ENCODE peak calls at places on chromosomes 3 and 15, in four cellular contexts. One of them, this sample, is unnamed.

GRCh38 chr3:113405180-113405579 is 36.1 kb downstream of the CFAP44 start:
- DNase-seq in breast epithelium: no peak
- DNase-seq in ovary: no peak
- DNase-seq in heart left ventricle: no peak
- DNase-seq in this sample: no peak

GRCh38 chr15:40915679-40916078 is 13.5 kb upstream of the DLL4 start:
- DNase-seq in breast epithelium: no peak
- DNase-seq in ovary: no peak
- DNase-seq in heart left ventricle: no peak
- DNase-seq in this sample: no peak

GRCh38 chr3:2094941-2095340 is 3.7 kb upstream of the CNTN4 start:
- DNase-seq in breast epithelium: no peak
- DNase-seq in ovary: no peak
- DNase-seq in heart left ventricle: no peak
- DNase-seq in this sample: no peak

GRCh38 chr15:23035964-23036566 is 3.3 kb downstream of the TUBGCP5 start:
- DNase-seq in breast epithelium: no peak
- DNase-seq in ovary: no peak
- DNase-seq in heart left ventricle: no peak
- DNase-seq in this sample: peak; percentile 60

GRCh38 chr15:38824719-38825118 is 260.1 kb upstream of the RASGRP1 start:
- DNase-seq in breast epithelium: no peak
- DNase-seq in ovary: no peak
- DNase-seq in heart left ventricle: no peak
- DNase-seq in this sample: no peak

GRCh38 chr3:124883766-124884473 is 3.2 kb downstream of the ITGB5 start:
- DNase-seq in breast epithelium: no peak
- DNase-seq in ovary: no peak
- DNase-seq in heart left ventricle: no peak
- DNase-seq in this sample: no peak

GRCh38 chr3:179842061-179842460 is 189.2 kb downstream of the USP13 start:
- DNase-seq in breast epithelium: no peak
- DNase-seq in ovary: no peak
- DNase-seq in heart left ventricle: no peak
- DNase-seq in this sample: no peak

GRCh38 chr3:150773616-150774192 is 10.7 kb upstream of the SIAH2 start:
- DNase-seq in breast epithelium: peak; percentile 77
- DNase-seq in ovary: no peak
- DNase-seq in heart left ventricle: no peak
- DNase-seq in this sample: no peak

GRCh38 chr15:51401872-51402517 is 60.5 kb downstream of the GLDN start:
- DNase-seq in breast epithelium: no peak
- DNase-seq in ovary: no peak
- DNase-seq in heart left ventricle: peak; percentile 71
- DNase-seq in this sample: peak; percentile 45

GRCh38 chr3:21509706-21510105 is 241.3 kb downstream of the ZNF385D start:
- DNase-seq in breast epithelium: no peak
- DNase-seq in ovary: no peak
- DNase-seq in heart left ventricle: no peak
- DNase-seq in this sample: no peak

GRCh38 chr15:29765898-29766537 is 56.2 kb downstream of the TJP1 start:
- DNase-seq in breast epithelium: no peak
- DNase-seq in ovary: peak; percentile 36
- DNase-seq in heart left ventricle: no peak
- DNase-seq in this sample: no peak

GRCh38 chr15:29770796-29771195 is 51.5 kb downstream of the TJP1 start:
- DNase-seq in breast epithelium: no peak
- DNase-seq in ovary: no peak
- DNase-seq in heart left ventricle: no peak
- DNase-seq in this sample: no peak

GRCh38 chr15:29759596-29759995 is 62.7 kb downstream of the TJP1 start:
- DNase-seq in breast epithelium: no peak
- DNase-seq in ovary: no peak
- DNase-seq in heart left ventricle: no peak
- DNase-seq in this sample: no peak

GRCh38 chr15:29765234-29765841 is 56.9 kb downstream of the TJP1 start:
- DNase-seq in breast epithelium: no peak
- DNase-seq in ovary: no peak
- DNase-seq in heart left ventricle: no peak
- DNase-seq in this sample: no peak
- H3K36me3 ChIP-seq in breast epithelium: peaks cover 3% of the 10 kb centered on the region
- H3K36me3 ChIP-seq in ovary: no peaks in the 10 kb centered on the region
- H3K36me3 ChIP-seq in heart left ventricle: peaks cover 85% of the 10 kb centered on the region
- H3K36me3 ChIP-seq in this sample: peaks cover 10% of the 10 kb centered on the region

GRCh38 chr15:101276501-101277037 is 716 bp downstream of the SELENOS start:
- DNase-seq in breast epithelium: no peak
- DNase-seq in ovary: no peak
- DNase-seq in heart left ventricle: no peak
- DNase-seq in this sample: no peak

GRCh38 chr15:101277038-101277822 is at the start of gene SELENOS:
- DNase-seq in breast epithelium: peak; percentile 86
- DNase-seq in ovary: peak; percentile 95
- DNase-seq in heart left ventricle: peak; percentile 95
- DNase-seq in this sample: peak; percentile 92

GRCh38 chr15:101275018-101275417 is 2.3 kb downstream of the SELENOS start:
- DNase-seq in breast epithelium: no peak
- DNase-seq in ovary: no peak
- DNase-seq in heart left ventricle: no peak
- DNase-seq in this sample: no peak

GRCh38 chr15:101272584-101272983 is 4.7 kb downstream of the SELENOS start:
- DNase-seq in breast epithelium: no peak
- DNase-seq in ovary: no peak
- DNase-seq in heart left ventricle: no peak
- DNase-seq in this sample: no peak

DNA sequence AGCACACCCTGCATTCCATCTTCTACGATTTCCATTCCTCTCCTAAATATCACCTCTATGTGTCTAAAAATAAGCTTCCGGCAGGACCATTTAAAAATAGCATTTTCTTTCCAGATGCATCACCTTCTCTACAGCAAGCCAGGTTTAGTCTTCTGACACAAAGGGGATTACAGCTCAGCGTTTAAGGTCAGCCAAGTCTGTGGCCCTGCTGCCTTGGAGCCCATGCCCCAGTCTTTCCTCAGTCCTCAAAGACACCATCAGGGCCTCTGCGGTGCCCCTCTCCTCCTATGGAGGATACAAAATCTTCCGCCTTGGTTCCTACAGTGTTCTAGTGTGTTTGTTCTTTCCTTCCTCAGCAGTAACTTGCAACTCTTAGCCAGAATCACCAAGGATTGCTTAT is 3.8 kb downstream of the SELENOS start:
- DNase-seq in breast epithelium: no peak
- DNase-seq in ovary: no peak
- DNase-seq in heart left ventricle: no peak
- DNase-seq in this sample: no peak
- H3K36me3 ChIP-seq in breast epithelium: peaks cover 27% of the 10 kb centered on the region
- H3K36me3 ChIP-seq in ovary: no peaks in the 10 kb centered on the region
- H3K36me3 ChIP-seq in heart left ventricle: peaks cover 69% of the 10 kb centered on the region
- H3K36me3 ChIP-seq in this sample: peaks cover 40% of the 10 kb centered on the region

DNA sequence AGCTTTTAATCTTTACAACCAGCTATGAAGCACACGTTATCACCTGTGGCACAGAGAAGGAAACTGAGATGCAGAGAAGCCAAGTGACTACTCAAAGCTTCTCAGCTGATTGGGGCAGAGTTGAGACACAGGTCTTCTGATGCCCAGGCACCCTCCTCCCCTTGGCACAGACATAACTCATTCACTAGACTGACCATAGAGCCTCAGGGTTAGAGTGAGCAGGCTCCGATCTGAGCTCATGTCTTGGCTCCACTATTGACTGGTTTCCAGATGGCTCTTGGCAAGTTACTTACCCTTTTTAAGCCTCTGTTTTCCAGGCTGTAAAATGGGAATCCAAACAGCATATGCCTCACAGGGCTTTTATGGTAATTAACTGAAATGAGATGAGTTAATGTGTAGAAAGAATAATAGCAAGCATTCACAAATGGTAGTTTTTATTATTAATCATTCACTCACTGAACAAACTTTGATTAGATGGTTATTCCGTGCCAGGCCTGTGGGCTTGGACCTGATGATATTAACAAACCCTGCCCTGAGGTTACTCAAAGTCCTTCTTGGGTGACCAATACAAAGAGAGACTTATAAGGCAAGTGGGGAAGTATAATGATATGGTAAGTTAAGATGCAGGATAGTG is 184.3 kb downstream of the ANXA2 start:
- DNase-seq in breast epithelium: no peak
- DNase-seq in ovary: no peak
- DNase-seq in heart left ventricle: no peak
- DNase-seq in this sample: no peak
- H3K36me3 ChIP-seq in breast epithelium: no peaks in the 10 kb centered on the region
- H3K36me3 ChIP-seq in ovary: no peaks in the 10 kb centered on the region
- H3K36me3 ChIP-seq in heart left ventricle: no peaks in the 10 kb centered on the region
- H3K36me3 ChIP-seq in this sample: no peaks in the 10 kb centered on the region

GRCh38 chr3:119388577-119388976 is 74.8 kb downstream of the TMEM39A start:
- DNase-seq in breast epithelium: no peak
- DNase-seq in ovary: no peak
- DNase-seq in heart left ventricle: no peak
- DNase-seq in this sample: peak; percentile 20
- H3K36me3 ChIP-seq in breast epithelium: no peaks in the 10 kb centered on the region
- H3K36me3 ChIP-seq in ovary: no peaks in the 10 kb centered on the region
- H3K36me3 ChIP-seq in heart left ventricle: peaks cover 99% of the 10 kb centered on the region
- H3K36me3 ChIP-seq in this sample: no peaks in the 10 kb centered on the region

GRCh38 chr3:178174201-178174880 is 361.9 kb upstream of the KCNMB2 start:
- DNase-seq in breast epithelium: no peak
- DNase-seq in ovary: no peak
- DNase-seq in heart left ventricle: no peak
- DNase-seq in this sample: no peak

GRCh38 chr3:178170698-178171535 is 365.3 kb upstream of the KCNMB2 start:
- DNase-seq in breast epithelium: no peak
- DNase-seq in ovary: no peak
- DNase-seq in heart left ventricle: no peak
- DNase-seq in this sample: no peak

DNA sequence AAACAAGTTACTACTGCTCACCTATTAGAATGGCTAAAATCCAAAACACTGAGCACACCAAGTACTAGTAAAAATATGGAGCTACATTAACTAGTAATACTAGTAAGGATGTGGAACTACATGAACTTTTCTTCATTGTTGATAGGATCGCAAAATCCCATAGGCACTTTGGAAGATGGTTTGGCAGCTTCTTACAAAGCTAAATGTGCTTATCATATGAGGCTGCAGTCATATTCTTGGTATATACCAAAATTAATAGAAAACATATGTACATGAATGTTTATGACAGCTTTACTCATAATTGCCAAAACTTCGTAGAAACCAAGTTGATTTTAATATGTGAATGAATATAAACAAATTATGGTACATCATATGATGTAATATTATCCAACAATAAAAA is 366.8 kb upstream of the KCNMB2 start:
- DNase-seq in breast epithelium: no peak
- DNase-seq in ovary: no peak
- DNase-seq in heart left ventricle: no peak
- DNase-seq in this sample: no peak
- H3K36me3 ChIP-seq in breast epithelium: no peaks in the 10 kb centered on the region
- H3K36me3 ChIP-seq in ovary: no peaks in the 10 kb centered on the region
- H3K36me3 ChIP-seq in heart left ventricle: no peaks in the 10 kb centered on the region
- H3K36me3 ChIP-seq in this sample: no peaks in the 10 kb centered on the region

GRCh38 chr15:78266229-78266628 is 1.9 kb downstream of the DNAJA4 start:
- DNase-seq in breast epithelium: no peak
- DNase-seq in ovary: no peak
- DNase-seq in heart left ventricle: no peak
- DNase-seq in this sample: no peak

GRCh38 chr15:78265752-78266224 is 1.4 kb downstream of the DNAJA4 start:
- DNase-seq in breast epithelium: no peak
- DNase-seq in ovary: no peak
- DNase-seq in heart left ventricle: no peak
- DNase-seq in this sample: no peak

GRCh38 chr15:78264304-78265136 is at the start of gene DNAJA4:
- DNase-seq in breast epithelium: peak; percentile 64
- DNase-seq in ovary: peak; percentile 53
- DNase-seq in heart left ventricle: peak; percentile 82
- DNase-seq in this sample: peak; percentile 67

GRCh38 chr15:78265137-78265460 is 737 bp downstream of the DNAJA4 start:
- DNase-seq in breast epithelium: no peak
- DNase-seq in ovary: no peak
- DNase-seq in heart left ventricle: no peak
- DNase-seq in this sample: no peak

GRCh38 chr15:78266806-78267205 is 2.4 kb downstream of the DNAJA4 start:
- DNase-seq in breast epithelium: no peak
- DNase-seq in ovary: no peak
- DNase-seq in heart left ventricle: no peak
- DNase-seq in this sample: no peak
- H3K36me3 ChIP-seq in breast epithelium: no peaks in the 10 kb centered on the region
- H3K36me3 ChIP-seq in ovary: no peaks in the 10 kb centered on the region
- H3K36me3 ChIP-seq in heart left ventricle: peaks cover 15% of the 10 kb centered on the region
- H3K36me3 ChIP-seq in this sample: no peaks in the 10 kb centered on the region

GRCh38 chr3:28326458-28326926 is 22.0 kb upstream of the ZCWPW2 start:
- DNase-seq in breast epithelium: no peak
- DNase-seq in ovary: no peak
- DNase-seq in heart left ventricle: no peak
- DNase-seq in this sample: no peak
- H3K36me3 ChIP-seq in breast epithelium: no peaks in the 10 kb centered on the region
- H3K36me3 ChIP-seq in ovary: no peaks in the 10 kb centered on the region
- H3K36me3 ChIP-seq in heart left ventricle: peaks cover 73% of the 10 kb centered on the region
- H3K36me3 ChIP-seq in this sample: peaks cover 7% of the 10 kb centered on the region

GRCh38 chr3:51688206-51688600 is 17.2 kb downstream of the TEX264 start:
- DNase-seq in breast epithelium: no peak
- DNase-seq in ovary: no peak
- DNase-seq in heart left ventricle: no peak
- DNase-seq in this sample: no peak

GRCh38 chr3:51691949-51692348 is 14.9 kb upstream of the GRM2 start:
- DNase-seq in breast epithelium: no peak
- DNase-seq in ovary: no peak
- DNase-seq in heart left ventricle: no peak
- DNase-seq in this sample: no peak

GRCh38 chr3:51696954-51697353 is 9.9 kb upstream of the GRM2 start:
- DNase-seq in breast epithelium: no peak
- DNase-seq in ovary: no peak
- DNase-seq in heart left ventricle: no peak
- DNase-seq in this sample: no peak

GRCh38 chr3:51691021-51691420 is 15.8 kb upstream of the GRM2 start:
- DNase-seq in breast epithelium: no peak
- DNase-seq in ovary: no peak
- DNase-seq in heart left ventricle: peak; percentile 30
- DNase-seq in this sample: no peak

DNA sequence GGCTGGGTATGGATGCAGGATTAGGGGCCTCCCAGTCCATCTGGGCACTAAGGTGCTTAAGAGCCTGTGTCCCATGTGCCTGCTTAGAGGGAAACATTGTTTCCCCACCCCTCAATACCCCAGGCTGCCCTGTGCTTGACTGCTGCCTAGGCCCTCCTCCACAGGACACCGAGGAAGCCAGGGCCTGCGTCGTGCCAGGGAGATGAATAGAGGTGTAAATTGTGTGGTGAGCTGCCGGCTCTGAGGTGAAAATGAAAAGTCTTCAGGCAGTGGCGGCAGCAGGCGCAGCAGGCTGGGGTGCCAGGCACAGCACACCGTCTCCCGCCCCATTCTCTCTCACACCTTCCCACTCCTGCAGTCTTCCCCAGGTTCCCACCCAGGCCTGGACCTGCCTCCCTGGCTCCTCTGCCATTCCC is 13.9 kb upstream of the GRM2 start:
- DNase-seq in breast epithelium: no peak
- DNase-seq in ovary: no peak
- DNase-seq in heart left ventricle: no peak
- DNase-seq in this sample: no peak
- H3K36me3 ChIP-seq in breast epithelium: no peaks in the 10 kb centered on the region
- H3K36me3 ChIP-seq in ovary: no peaks in the 10 kb centered on the region
- H3K36me3 ChIP-seq in heart left ventricle: peaks cover 32% of the 10 kb centered on the region
- H3K36me3 ChIP-seq in this sample: no peaks in the 10 kb centered on the region

GRCh38 chr3:62093025-62093424 is 280.3 kb downstream of the FEZF2 start:
- DNase-seq in breast epithelium: no peak
- DNase-seq in ovary: no peak
- DNase-seq in heart left ventricle: no peak
- DNase-seq in this sample: no peak
- H3K36me3 ChIP-seq in breast epithelium: no peaks in the 10 kb centered on the region
- H3K36me3 ChIP-seq in ovary: no peaks in the 10 kb centered on the region
- H3K36me3 ChIP-seq in heart left ventricle: no peaks in the 10 kb centered on the region
- H3K36me3 ChIP-seq in this sample: no peaks in the 10 kb centered on the region